ENCODE peak calls at places on chromosome 20, in eight cellular contexts. U, M, O, Q, W, R, Z and J are unnamed samples.

GRCh38 chr20:57748601-57749130 is 38.9 kb upstream of the PMEPA1 start:
- DNase-seq in R (peak; percentile 44), Z (no peak), M (peak; percentile 2), O (peak; percentile 55), U (peak; percentile 19), W (no peak), Q (peak; percentile 34), J (peak; percentile 25)

GRCh38 chr20:63908008-63908682 is 13.2 kb downstream of the DNAJC5 start:
- DNase-seq in U (no peak), R (no peak), W (no peak), O (no peak), Z (no peak), Q (no peak), M (no peak), J (no peak)

GRCh38 chr20:2751347-2751867 is 49.0 kb downstream of the CPXM1 start:
- DNase-seq in U (no peak), M (no peak), Q (no peak), R (no peak), O (no peak), W (no peak), Z (no peak), J (no peak)

GRCh38 chr20:48398506-48399449 is 429.0 kb downstream of the PREX1 start:
- DNase-seq in R (peak; percentile 24), O (no peak), M (no peak), W (no peak), Q (no peak), U (no peak), Z (no peak), J (no peak)

GRCh38 chr20:48953653-48954052 is 32.1 kb downstream of the ARFGEF2 start:
- DNase-seq in O (no peak), R (no peak), Q (no peak), U (no peak), Z (no peak), M (no peak), W (no peak), J (no peak)

GRCh38 chr20:38927902-38928578 is 1.8 kb downstream of the FAM83D start:
- DNase-seq in W (no peak), Z (no peak), R (no peak), O (no peak), M (no peak), Q (no peak), U (no peak), J (no peak)

GRCh38 chr20:54221383-54221782 is 13.5 kb downstream of the PFDN4 start:
- DNase-seq in W (no peak), O (no peak), Q (no peak), M (no peak), Z (no peak), R (no peak), U (no peak), J (no peak)

GRCh38 chr20:45835230-45836224 is 1.9 kb downstream of the SNX21 start:
- DNase-seq in R (peak; percentile 98), Z (no peak), Q (no peak), U (no peak), O (peak; percentile 86), M (peak; percentile 84), W (no peak), J (no peak)

GRCh38 chr20:60011512-60012507 is 53.6 kb downstream of the CDH26 start:
- DNase-seq in Q (peak; percentile 56), W (no peak), R (no peak), Z (no peak), M (no peak), U (no peak), O (no peak), J (no peak)

GRCh38 chr20:32685541-32686529 is 12.1 kb upstream of the C20orf203 start:
- DNase-seq in Q (no peak), O (peak; percentile 97), M (peak; percentile 87), R (peak; percentile 99), Z (peak; percentile 53), W (no peak), U (no peak), J (no peak)

GRCh38 chr20:8909596-8909995 is 159.3 kb upstream of the PLCB4 start:
- DNase-seq in R (peak; percentile 60), U (no peak), M (no peak), Z (no peak), O (peak; percentile 44), W (no peak), Q (no peak), J (no peak)

GRCh38 chr20:36408219-36408618 is 102.1 kb downstream of the DLGAP4 start:
- DNase-seq in Q (no peak), W (no peak), Z (no peak), O (no peak), M (no peak), U (no peak), R (peak; percentile 37), J (no peak)

GRCh38 chr20:21607971-21608735 is 94.3 kb upstream of the NKX2-2 start:
- DNase-seq in Q (no peak), Z (no peak), O (no peak), R (no peak), M (no peak), U (no peak), W (no peak), J (no peak)

GRCh38 chr20:49394264-49394663 is 88.2 kb downstream of the KCNB1 start:
- DNase-seq in M (no peak), U (no peak), Q (no peak), W (no peak), R (peak; percentile 56), O (peak; percentile 50), Z (no peak), J (no peak)

GRCh38 chr20:12535316-12535715 is 473.5 kb upstream of the SPTLC3 start:
- DNase-seq in Z (no peak), W (no peak), O (no peak), U (no peak), M (no peak), R (no peak), Q (no peak), J (no peak)

GRCh38 chr20:40319741-40320499 is 369.1 kb downstream of the MAFB start:
- DNase-seq in U (no peak), M (no peak), Q (no peak), W (no peak), O (no peak), Z (no peak), R (no peak), J (no peak)

GRCh38 chr20:43953919-43954617 is 39.4 kb downstream of the TOX2 start:
- DNase-seq in Z (no peak), O (no peak), M (no peak), Q (no peak), R (peak; percentile 60), U (no peak), W (no peak), J (no peak)

GRCh38 chr20:58584051-58584824 is 66.8 kb upstream of the STX16 start:
- DNase-seq in R (no peak), Q (no peak), Z (no peak), M (no peak), W (no peak), U (no peak), O (no peak), J (no peak)

GRCh38 chr20:56828402-56828801 is 199.3 kb downstream of the TFAP2C start:
- DNase-seq in R (no peak), Q (no peak), O (no peak), M (no peak), W (no peak), Z (no peak), U (no peak), J (no peak)

GRCh38 chr20:24469116-24470030 is at the start of gene SYNDIG1:
- DNase-seq in R (no peak), Z (peak; percentile 77), O (no peak), M (no peak), Q (no peak), W (no peak), U (no peak), J (no peak)

GRCh38 chr20:25453035-25453810 is 45.8 kb downstream of the GINS1 start:
- DNase-seq in W (peak; percentile 20), O (no peak), Z (no peak), Q (no peak), U (no peak), R (peak; percentile 21), M (peak; percentile 1), J (no peak)

GRCh38 chr20:52168116-52168515 is 23.5 kb downstream of the ZFP64 start:
- DNase-seq in R (no peak), Q (no peak), U (no peak), O (no peak), Z (no peak), W (no peak), M (no peak), J (no peak)

GRCh38 chr20:7399114-7399513 is 541.1 kb downstream of the HAO1 start:
- DNase-seq in W (no peak), O (no peak), U (no peak), M (no peak), R (no peak), Q (no peak), Z (no peak), J (no peak)

GRCh38 chr20:6122111-6122872 is 538 bp downstream of the FERMT1 start:
- DNase-seq in U (no peak), M (no peak), Z (peak; percentile 53), Q (no peak), W (no peak), O (no peak), R (peak; percentile 18), J (no peak)

GRCh38 chr20:54085910-54086309 is 15.5 kb upstream of the BCAS1 start:
- DNase-seq in W (no peak), U (no peak), Q (no peak), R (no peak), O (no peak), Z (no peak), M (no peak), J (no peak)

GRCh38 chr20:24708411-24709295 is 239.2 kb downstream of the SYNDIG1 start:
- DNase-seq in W (no peak), O (no peak), U (no peak), Z (peak; percentile 45), Q (no peak), M (no peak), R (no peak), J (no peak)

GRCh38 chr20:24118781-24119175 is 130.2 kb upstream of the GGTLC1 start:
- DNase-seq in M (no peak), O (no peak), U (no peak), W (no peak), Q (no peak), R (peak; percentile 12), Z (no peak), J (no peak)

GRCh38 chr20:5844063-5844681 is 94.0 kb downstream of the SHLD1 start:
- DNase-seq in R (peak; percentile 73), W (peak; percentile 48), M (no peak), O (no peak), Q (peak; percentile 41), U (no peak), Z (no peak), J (peak; percentile 91)

GRCh38 chr20:36758276-36758675 is 12.4 kb upstream of the NDRG3 start:
- DNase-seq in W (no peak), M (no peak), O (no peak), Q (no peak), U (no peak), R (no peak), Z (no peak), J (no peak)

GRCh38 chr20:51412991-51413471 is 129.5 kb downstream of the NFATC2 start:
- DNase-seq in W (no peak), Z (no peak), R (peak; percentile 25), O (no peak), M (no peak), Q (no peak), U (no peak), J (no peak)

GRCh38 chr20:24657211-24657610 is 187.8 kb downstream of the SYNDIG1 start:
- DNase-seq in W (no peak), R (peak; percentile 60), Z (no peak), O (peak; percentile 58), Q (no peak), M (no peak), U (no peak), J (no peak)